ENCODE peak calls at places on chromosomes 13 and 19, in four cellular contexts. H is fibroblast of lung, M is K562, N is PC-3. U is an unnamed sample.

GRCh38 chr19:36030264-36031148 is 2.2 kb downstream of the CLIP3 start:
- DNase-seq in M (no peak), H (peak; percentile 11), N (no peak), U (peak; percentile 45)

GRCh38 chr13:67438465-67438864 is 208.3 kb upstream of the PCDH9 start:
- DNase-seq in N (peak; percentile 4), H (no peak), M (no peak), U (no peak)

GRCh38 chr19:2240881-2241760 is 4.5 kb downstream of the SF3A2 start:
- DNase-seq in M (no peak), H (no peak), N (no peak), U (no peak)

GRCh38 chr13:25371608-25372274 is at the start of gene ATP8A2:
- DNase-seq in M (peak; percentile 46), H (peak; percentile 5), N (no peak), U (no peak)

GRCh38 chr13:101727118-101727517 is 274.6 kb downstream of the ITGBL1 start:
- DNase-seq in M (no peak), N (no peak), H (peak; percentile 2), U (no peak)

GRCh38 chr19:54206831-54207177 is 6.1 kb downstream of the RPS9 start:
- DNase-seq in M (no peak), H (no peak), N (no peak), U (no peak)

GRCh38 chr19:16814526-16815100 is 14.6 kb upstream of the SIN3B start:
- DNase-seq in H (peak; percentile 52), M (no peak), N (no peak), U (no peak)

GRCh38 chr19:18995804-18996241 is 37.5 kb downstream of the SUGP2 start:
- DNase-seq in M (peak; percentile 67), N (peak; percentile 70), H (peak; percentile 93), U (peak; percentile 45)

GRCh38 chr19:48928164-48929005 is 5.1 kb upstream of the DHDH start:
- DNase-seq in N (peak; percentile 70), M (no peak), H (peak; percentile 58), U (no peak)

GRCh38 chr19:52069653-52070052 is 21.0 kb upstream of the ZNF432 start:
- DNase-seq in N (no peak), H (no peak), M (no peak), U (no peak)

GRCh38 chr13:95233026-95233635 is 68.1 kb downstream of the ABCC4 start:
- DNase-seq in H (no peak), M (peak; percentile 15), N (no peak), U (no peak)

GRCh38 chr13:44930907-44931676 is 58.2 kb downstream of the NUFIP1 start:
- DNase-seq in N (peak; percentile 27), M (no peak), H (peak; percentile 54), U (no peak)

GRCh38 chr19:5138606-5139594 is 170.0 kb downstream of the KDM4B start:
- DNase-seq in M (no peak), N (peak; percentile 57), H (peak; percentile 92), U (no peak)

GRCh38 chr13:110887955-110888333 is 26.9 kb downstream of the ANKRD10 start:
- DNase-seq in M (no peak), N (no peak), H (no peak), U (no peak)

GRCh38 chr19:18253716-18254115 is 20.5 kb downstream of the IQCN start:
- DNase-seq in H (no peak), M (no peak), N (peak; percentile 64), U (no peak)

GRCh38 chr13:98172570-98173405 is 4.3 kb downstream of the RNF113B start:
- DNase-seq in H (peak; percentile 62), N (peak; percentile 24), M (no peak), U (no peak)

GRCh38 chr13:27915301-27916207 is 4.2 kb upstream of the PDX1 start:
- DNase-seq in N (peak; percentile 54), H (no peak), M (no peak), U (no peak)

GRCh38 chr19:51002542-51003311 is 1.3 kb upstream of the KLK8 start:
- DNase-seq in M (peak; percentile 98), N (peak; percentile 70), H (no peak), U (peak; percentile 14)
- H3K79me2 ChIP-seq in M (no peaks in the 10 kb centered on the region), N (no peaks in the 10 kb centered on the region), H (no peaks in the 10 kb centered on the region), U (no peaks in the 10 kb centered on the region)

DNA sequence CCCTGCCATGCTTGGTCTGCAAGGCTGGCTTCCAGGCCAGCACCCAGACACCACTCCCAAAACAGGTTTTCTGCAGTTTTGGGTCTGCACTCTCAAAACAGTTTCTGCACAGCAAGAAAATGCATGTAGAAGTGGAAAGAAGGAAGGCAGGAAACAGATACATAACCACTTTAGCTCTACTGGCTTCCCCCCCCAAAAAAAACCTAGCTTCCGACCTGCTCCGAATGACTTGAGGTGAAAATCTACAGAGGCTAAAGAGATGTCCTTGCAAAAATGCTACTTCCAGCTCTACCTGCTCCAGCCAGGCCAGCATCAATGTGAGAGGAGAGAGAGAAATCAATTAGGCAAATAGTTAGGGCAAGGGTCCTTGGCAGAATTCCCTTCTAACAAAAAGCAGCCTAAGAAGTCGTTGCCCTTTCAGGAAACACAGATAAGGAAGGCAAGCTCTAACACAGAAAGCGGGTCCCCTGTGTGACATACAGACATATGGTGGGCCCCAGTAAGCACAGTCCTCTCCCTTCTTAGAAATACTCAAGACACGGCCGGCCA is 3.4 kb downstream of the C19orf12 start:
- DNase-seq in M (no peak), N (no peak), H (no peak), U (no peak)
- H3K79me2 ChIP-seq in M (peaks cover 25% of the 10 kb centered on the region), N (peaks cover 3% of the 10 kb centered on the region), H (peaks cover 17% of the 10 kb centered on the region), U (peaks cover 25% of the 10 kb centered on the region)

DNA sequence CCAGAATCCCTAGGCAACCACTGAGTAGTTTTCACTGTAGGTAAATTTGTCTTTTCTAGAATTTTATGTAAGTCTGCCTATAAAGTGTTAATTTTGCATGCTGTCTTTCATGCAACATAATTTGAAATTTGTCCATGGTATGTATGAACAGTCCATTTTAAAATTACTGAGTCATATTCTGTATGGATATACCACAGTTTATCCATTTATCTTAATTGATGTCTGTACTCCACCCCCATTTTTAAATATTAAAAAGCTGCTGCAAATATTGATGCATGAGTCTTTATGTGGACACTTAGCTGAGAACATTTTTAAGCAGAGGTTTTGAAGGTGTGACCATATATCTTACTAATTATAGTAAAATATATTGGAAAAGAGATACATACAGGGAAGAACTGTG is 9.0 kb downstream of the ZNF134 start:
- DNase-seq in M (no peak), H (no peak), N (no peak), U (no peak)
- H3K79me2 ChIP-seq in M (peaks cover 6% of the 10 kb centered on the region), H (peaks cover 30% of the 10 kb centered on the region), N (peaks cover 2% of the 10 kb centered on the region), U (no peaks in the 10 kb centered on the region)

DNA sequence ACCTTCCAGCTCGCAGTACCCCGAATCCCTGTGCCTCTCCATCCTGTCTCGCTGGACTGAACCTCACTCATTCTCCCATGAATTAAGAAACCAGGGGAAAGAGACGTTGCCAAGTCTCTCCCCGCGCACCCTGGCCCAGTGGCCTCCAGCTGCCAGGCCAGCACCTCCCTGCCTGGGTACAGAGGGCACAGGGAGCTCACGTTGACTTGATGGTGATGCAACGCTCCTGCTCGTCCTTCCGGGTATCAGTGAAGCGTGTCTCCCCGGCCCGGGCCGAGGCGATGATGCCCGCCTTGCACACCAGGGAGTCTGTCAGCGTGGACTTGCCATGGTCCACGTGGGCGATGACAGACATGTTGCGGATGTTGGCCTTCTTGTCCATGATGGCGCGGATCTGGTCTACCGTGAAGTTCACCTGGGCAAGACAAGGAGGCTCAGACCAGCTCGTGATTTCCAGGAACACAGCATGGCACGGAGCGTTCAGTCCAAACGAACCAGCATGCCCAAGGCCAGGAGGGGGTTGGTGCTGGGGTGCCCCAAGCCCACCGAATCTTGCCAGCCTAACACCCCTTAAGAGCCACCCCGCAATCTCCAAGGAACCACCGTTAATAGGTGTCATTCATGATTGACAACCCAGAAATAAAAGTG is 1.2 kb downstream of the EEF2 start:
- DNase-seq in H (peak; percentile 36), N (peak; percentile 17), M (peak; percentile 53), U (peak; percentile 38)
- H3K79me2 ChIP-seq in H (peaks cover 62% of the 10 kb centered on the region), N (peaks cover 60% of the 10 kb centered on the region), M (peaks cover 63% of the 10 kb centered on the region), U (peaks cover 63% of the 10 kb centered on the region)

GRCh38 chr13:74092711-74093110 is 41.5 kb downstream of the KLF12 start:
- DNase-seq in M (no peak), N (no peak), H (no peak), U (no peak)

GRCh38 chr13:74093691-74094090 is 40.5 kb downstream of the KLF12 start:
- DNase-seq in N (no peak), M (no peak), H (peak; percentile 62), U (no peak)

GRCh38 chr13:74090869-74091605 is 43.2 kb downstream of the KLF12 start:
- DNase-seq in N (no peak), H (no peak), M (no peak), U (no peak)

GRCh38 chr13:74087304-74087703 is 46.9 kb downstream of the KLF12 start:
- DNase-seq in N (no peak), H (no peak), M (no peak), U (no peak)

GRCh38 chr13:74090397-74090796 is 43.8 kb downstream of the KLF12 start:
- DNase-seq in M (no peak), H (peak; percentile 59), N (peak; percentile 12), U (no peak)
- H3K79me2 ChIP-seq in M (no peaks in the 10 kb centered on the region), H (peaks cover 4% of the 10 kb centered on the region), N (peaks cover 4% of the 10 kb centered on the region), U (peaks cover 34% of the 10 kb centered on the region)

GRCh38 chr19:31329819-31330218 is 19.4 kb downstream of the TSHZ3 start:
- DNase-seq in M (no peak), N (no peak), H (no peak), U (no peak)

GRCh38 chr19:31328238-31328637 is 21.0 kb downstream of the TSHZ3 start:
- DNase-seq in N (no peak), H (no peak), M (no peak), U (no peak)

GRCh38 chr19:31326329-31327028 is 22.8 kb downstream of the TSHZ3 start:
- DNase-seq in M (no peak), N (no peak), H (no peak), U (no peak)

GRCh38 chr19:31330237-31330636 is 19.0 kb downstream of the TSHZ3 start:
- DNase-seq in N (no peak), M (no peak), H (no peak), U (no peak)

GRCh38 chr19:31325342-31325741 is 23.9 kb downstream of the TSHZ3 start:
- DNase-seq in M (no peak), N (no peak), H (no peak), U (no peak)
- H3K79me2 ChIP-seq in M (no peaks in the 10 kb centered on the region), N (no peaks in the 10 kb centered on the region), H (peaks cover 77% of the 10 kb centered on the region), U (no peaks in the 10 kb centered on the region)

U was measured in MM.1S.